ENCODE peak calls at places on chromosomes 3 and 15, in seven cellular contexts. G is uterus, W is stomach, M is choroid plexus epithelial cell, B is AG10803, V is pancreas, O is nephron progenitor cell. S is an unnamed sample.

GRCh38 chr15:29825205-29825604 is 2.9 kb upstream of the TJP1 start:
- DNase-seq in V (no peak), M (peak; percentile 55), O (no peak), G (no peak), B (peak; percentile 27), W (no peak), S (no peak)

GRCh38 chr15:69854521-69855171 is 243.1 kb downstream of the TLE3 start:
- DNase-seq in M (peak; percentile 90), B (peak; percentile 85), G (no peak), O (no peak), W (no peak), V (no peak), S (no peak)

GRCh38 chr3:72034956-72035355 is 250.0 kb upstream of the PROK2 start:
- DNase-seq in O (no peak), W (no peak), V (no peak), G (no peak), M (no peak), B (no peak), S (no peak)

GRCh38 chr15:95663156-95663831 is 667.2 kb upstream of the NR2F2 start:
- DNase-seq in V (no peak), O (no peak), B (peak; percentile 51), W (no peak), G (no peak), M (peak; percentile 63), S (no peak)

GRCh38 chr15:80844011-80844732 is 65.0 kb downstream of the CEMIP start:
- DNase-seq in V (no peak), W (no peak), B (peak; percentile 77), G (no peak), M (peak; percentile 53), O (no peak), S (peak; percentile 57)

GRCh38 chr15:89307791-89308190 is 26.8 kb downstream of the POLG start:
- DNase-seq in O (no peak), B (peak; percentile 64), W (no peak), M (peak; percentile 50), G (no peak), V (no peak), S (no peak)

GRCh38 chr15:73904026-73904815 is 22.0 kb upstream of the LOXL1 start:
- DNase-seq in M (no peak), G (no peak), V (no peak), B (no peak), W (no peak), O (no peak), S (no peak)

GRCh38 chr3:177973241-177973840 is 562.9 kb upstream of the KCNMB2 start:
- DNase-seq in W (no peak), G (no peak), V (no peak), B (peak; percentile 24), M (peak; percentile 75), O (no peak), S (peak; percentile 18)

GRCh38 chr3:99475229-99475628 is 163.2 kb upstream of the COL8A1 start:
- DNase-seq in V (no peak), O (no peak), G (no peak), M (no peak), B (peak; percentile 33), W (no peak), S (no peak)

GRCh38 chr15:67820992-67821783 is 4.1 kb upstream of the SKOR1 start:
- DNase-seq in W (peak; percentile 47), G (no peak), O (peak; percentile 95), M (peak; percentile 64), B (peak; percentile 29), V (no peak), S (peak; percentile 25)

GRCh38 chr15:65245096-65245849 is 34.0 kb upstream of the CILP start:
- DNase-seq in W (no peak), V (peak; percentile 29), O (no peak), G (peak; percentile 88), M (peak; percentile 61), B (peak; percentile 44), S (no peak)

GRCh38 chr15:90955911-90956310 is 1.2 kb downstream of the RCCD1 start:
- DNase-seq in B (no peak), M (no peak), W (peak; percentile 66), G (no peak), O (no peak), V (peak; percentile 69), S (peak; percentile 64)

GRCh38 chr3:160454995-160455394 is 5.4 kb upstream of the TRIM59 start:
- DNase-seq in W (no peak), M (no peak), V (no peak), B (no peak), O (no peak), G (no peak), S (no peak)

GRCh38 chr3:100682854-100683760 is 26.2 kb upstream of the TFG start:
- DNase-seq in W (no peak), V (no peak), O (no peak), M (no peak), B (no peak), G (no peak), S (no peak)

GRCh38 chr3:99418709-99419108 is 219.7 kb upstream of the COL8A1 start:
- DNase-seq in W (no peak), M (peak; percentile 48), O (no peak), V (no peak), B (no peak), G (no peak), S (no peak)

GRCh38 chr3:62167566-62168262 is 205.6 kb downstream of the FEZF2 start:
- DNase-seq in M (no peak), V (no peak), B (peak; percentile 62), O (no peak), W (no peak), G (no peak), S (no peak)

GRCh38 chr3:24145481-24145880 is 200.4 kb downstream of the NR1D2 start:
- DNase-seq in M (peak; percentile 15), O (no peak), W (no peak), V (no peak), G (no peak), B (peak; percentile 49), S (no peak)
- TF ChIP-seq CTCF in M (no peak), O (no peak), W (no peak), V (no peak), G (no peak), B (no peak), S (no peak)

GRCh38 chr3:181728470-181728869 is 16.7 kb downstream of the SOX2 start:
- DNase-seq in B (no peak), M (no peak), O (no peak), W (no peak), G (no peak), V (no peak), S (no peak)

GRCh38 chr3:181727122-181728036 is 15.7 kb downstream of the SOX2 start:
- DNase-seq in W (peak; percentile 40), V (no peak), G (no peak), M (no peak), B (no peak), O (peak; percentile 60), S (no peak)

GRCh38 chr3:181729071-181729915 is 17.6 kb downstream of the SOX2 start:
- DNase-seq in V (no peak), W (no peak), G (no peak), O (no peak), B (no peak), M (no peak), S (peak; percentile 54)

GRCh38 chr3:181730934-181731333 is 19.2 kb downstream of the SOX2 start:
- DNase-seq in G (no peak), M (no peak), O (no peak), B (no peak), V (no peak), W (no peak), S (no peak)

DNA sequence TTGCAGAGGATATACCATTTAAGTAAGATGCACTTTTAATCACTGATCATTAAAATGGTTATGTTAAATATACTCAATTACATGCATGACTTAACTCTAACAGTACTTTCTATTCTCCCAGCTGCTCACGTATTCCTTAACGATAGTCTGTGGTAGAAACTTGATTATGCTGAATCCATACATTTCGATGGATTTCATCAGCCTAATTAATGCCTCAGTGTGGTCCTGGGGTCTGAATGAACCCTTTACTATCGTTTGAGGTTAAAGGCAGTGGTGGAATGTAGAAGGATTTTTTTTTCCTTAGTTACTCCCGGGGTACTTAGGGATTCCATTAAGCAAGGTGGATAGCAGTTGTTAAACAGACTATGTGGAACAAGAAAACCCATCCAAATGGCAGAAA is 18.6 kb downstream of the SOX2 start:
- DNase-seq in W (no peak), G (no peak), B (no peak), M (no peak), V (no peak), O (no peak), S (no peak)
- TF ChIP-seq CTCF in W (no peak), G (no peak), B (no peak), M (no peak), V (no peak), O (no peak), S (no peak)

DNA sequence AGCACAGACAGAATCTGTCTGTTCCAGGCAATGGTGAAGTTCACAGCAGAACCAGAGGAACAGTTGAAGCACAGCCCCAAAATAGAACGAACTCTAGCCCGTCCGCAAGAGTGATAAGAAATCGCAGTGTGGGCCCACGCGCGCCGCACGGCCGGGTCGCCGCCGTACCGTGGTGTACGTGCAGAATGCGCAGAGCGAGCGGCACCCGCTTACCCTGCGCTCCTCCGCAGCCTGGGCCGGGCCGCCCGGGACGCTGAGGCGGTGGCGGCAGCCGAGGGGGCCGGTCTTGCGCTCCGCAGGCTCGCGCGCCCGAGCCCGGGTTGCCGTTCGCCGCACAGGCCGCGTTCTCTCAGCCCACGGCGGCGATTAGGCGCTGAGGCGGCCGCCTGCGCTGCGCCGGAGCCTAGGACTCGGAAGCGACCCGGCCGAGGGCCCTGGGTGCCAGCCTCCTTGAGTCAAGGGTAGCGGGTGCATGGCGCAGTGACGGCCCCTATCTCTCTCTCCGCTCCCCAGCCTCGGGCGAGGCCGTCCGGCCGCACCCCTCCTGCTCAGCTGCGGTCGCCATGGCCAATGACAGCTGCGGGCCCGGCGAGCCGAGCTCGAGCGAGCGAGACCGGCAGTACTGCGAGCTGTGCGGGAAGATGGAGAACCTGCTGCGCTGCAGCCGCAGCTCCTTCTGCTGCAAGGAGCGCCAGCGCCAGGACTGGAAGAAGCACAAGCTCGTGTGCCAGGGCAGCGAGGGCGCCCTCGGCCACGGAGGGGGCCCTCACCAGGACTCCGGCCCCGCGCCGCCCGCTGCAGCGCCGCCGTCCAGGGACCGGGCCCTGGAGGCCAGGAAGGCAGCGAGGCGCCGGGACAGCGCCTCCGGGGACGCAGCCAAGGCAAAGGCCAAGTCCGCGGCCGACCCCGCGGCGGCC is 20.5 kb downstream of the WDR73 start:
- DNase-seq in W (peak; percentile 77), O (peak; percentile 72), G (peak; percentile 54), V (peak; percentile 70), M (peak; percentile 76), B (peak; percentile 73), S (peak; percentile 76)
- TF ChIP-seq CTCF in W (no peak), O (no peak), G (no peak), V (no peak), M (no peak), B (no peak), S (no peak)

DNA sequence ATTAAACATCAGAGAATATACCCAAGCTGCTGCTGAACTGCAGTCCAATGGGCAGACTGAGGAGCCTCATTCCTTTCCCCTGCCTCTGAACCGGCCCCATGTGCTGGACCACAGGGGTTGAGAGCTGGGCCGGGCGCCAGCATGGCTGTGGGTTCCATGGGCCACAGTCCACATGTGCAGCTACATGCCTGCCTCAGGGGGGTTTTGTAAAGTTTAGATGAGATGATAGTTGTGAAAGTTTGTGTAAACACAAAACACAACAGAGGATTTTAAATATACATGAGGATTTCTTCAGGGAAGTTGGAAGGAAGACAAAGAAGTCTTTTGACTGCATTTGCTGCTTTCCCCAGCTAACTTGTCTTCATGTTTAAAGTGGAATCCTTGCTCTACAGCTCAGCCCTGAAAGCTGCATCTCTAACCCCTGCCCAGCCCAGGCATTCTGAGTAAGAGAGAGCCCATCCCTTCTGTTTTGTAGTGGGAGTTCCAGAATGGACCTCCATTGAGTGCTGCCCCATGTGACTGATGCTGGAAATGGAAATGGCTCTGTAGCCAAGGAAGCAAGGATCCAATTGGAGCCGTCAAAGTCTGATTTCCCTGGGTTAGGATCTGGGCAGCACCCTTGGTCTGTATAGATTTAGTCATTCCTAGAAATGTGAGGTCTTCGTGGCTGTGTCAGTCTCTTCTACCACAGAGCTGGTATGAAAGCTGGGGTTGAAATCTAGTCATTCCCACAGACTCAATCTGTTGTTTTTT is 17.5 kb downstream of the SLC12A8 start:
- DNase-seq in W (no peak), V (no peak), B (peak; percentile 93), M (peak; percentile 96), O (no peak), G (no peak), S (no peak)
- TF ChIP-seq CTCF in W (no peak), V (no peak), B (peak; percentile 22), M (peak; percentile 15), O (no peak), G (no peak), S (no peak)